ENCODE peak calls at places on chromosome 20, in six cellular contexts. P is ovary, V is Peyer's patch, M is lower leg skin, I is A549, U is right lobe of liver. N is an unnamed sample.

GRCh38 chr20:1844723-1845523 is 50.3 kb upstream of the SIRPA start:
- DNase-seq in P (no peak), V (no peak), M (peak), I (no peak), U (no peak), N (no peak)

GRCh38 chr20:62064788-62065668 is 653 bp downstream of the TAF4 start:
- DNase-seq in P (peak), V (peak), M (no peak), I (no peak), U (no peak), N (peak)

GRCh38 chr20:39338977-39339376 is 376.8 kb downstream of the DHX35 start:
- DNase-seq in P (no peak), V (no peak), M (peak), I (no peak), U (no peak), N (no peak)

GRCh38 chr20:17168026-17168612 is 58.7 kb upstream of the PCSK2 start:
- DNase-seq in P (no peak), V (no peak), M (no peak), I (no peak), U (no peak), N (no peak)

GRCh38 chr20:49571553-49571835 is 3.6 kb upstream of the PTGIS start:
- DNase-seq in P (no peak), V (no peak), M (no peak), I (no peak), U (peak), N (no peak)

GRCh38 chr20:59006167-59006863 is 739 bp downstream of the CTSZ start:
- DNase-seq in P (peak), V (no peak), M (no peak), I (no peak), U (peak), N (peak)

GRCh38 chr20:58175836-58176235 is 52.6 kb downstream of the ANKRD60 start:
- DNase-seq in P (peak), V (peak), M (no peak), I (no peak), U (no peak), N (no peak)

GRCh38 chr20:14992961-14993360 is 655.5 kb upstream of the FLRT3 start:
- DNase-seq in P (no peak), V (no peak), M (no peak), I (no peak), U (no peak), N (no peak)

GRCh38 chr20:37201827-37202162 is 22.4 kb upstream of the MROH8 start:
- DNase-seq in P (no peak), V (no peak), M (no peak), I (no peak), U (no peak), N (no peak)

GRCh38 chr20:62069741-62070216 is 4.1 kb upstream of the TAF4 start:
- DNase-seq in P (no peak), V (peak), M (no peak), I (no peak), U (no peak), N (no peak)

GRCh38 chr20:36463212-36464061 is 77.9 kb upstream of the MYL9 start:
- DNase-seq in P (no peak), V (no peak), M (no peak), I (no peak), U (no peak), N (no peak)

GRCh38 chr20:58260006-58260405 is 31.6 kb upstream of the ANKRD60 start:
- DNase-seq in P (no peak), V (no peak), M (no peak), I (no peak), U (no peak), N (no peak)

GRCh38 chr20:9989066-9989724 is 45.6 kb upstream of the ANKEF1 start:
- DNase-seq in P (no peak), V (no peak), M (no peak), I (no peak), U (no peak), N (no peak)

GRCh38 chr20:51837436-51837835 is 35.1 kb upstream of the SALL4 start:
- DNase-seq in P (no peak), V (no peak), M (no peak), I (no peak), U (no peak), N (no peak)

GRCh38 chr20:51828762-51829161 is 26.4 kb upstream of the SALL4 start:
- DNase-seq in P (no peak), V (no peak), M (no peak), I (no peak), U (no peak), N (no peak)

GRCh38 chr20:51833326-51833725 is 31.0 kb upstream of the SALL4 start:
- DNase-seq in P (no peak), V (no peak), M (no peak), I (no peak), U (no peak), N (no peak)

GRCh38 chr20:51830538-51830937 is 28.2 kb upstream of the SALL4 start:
- DNase-seq in P (no peak), V (no peak), M (no peak), I (no peak), U (no peak), N (no peak)

DNA sequence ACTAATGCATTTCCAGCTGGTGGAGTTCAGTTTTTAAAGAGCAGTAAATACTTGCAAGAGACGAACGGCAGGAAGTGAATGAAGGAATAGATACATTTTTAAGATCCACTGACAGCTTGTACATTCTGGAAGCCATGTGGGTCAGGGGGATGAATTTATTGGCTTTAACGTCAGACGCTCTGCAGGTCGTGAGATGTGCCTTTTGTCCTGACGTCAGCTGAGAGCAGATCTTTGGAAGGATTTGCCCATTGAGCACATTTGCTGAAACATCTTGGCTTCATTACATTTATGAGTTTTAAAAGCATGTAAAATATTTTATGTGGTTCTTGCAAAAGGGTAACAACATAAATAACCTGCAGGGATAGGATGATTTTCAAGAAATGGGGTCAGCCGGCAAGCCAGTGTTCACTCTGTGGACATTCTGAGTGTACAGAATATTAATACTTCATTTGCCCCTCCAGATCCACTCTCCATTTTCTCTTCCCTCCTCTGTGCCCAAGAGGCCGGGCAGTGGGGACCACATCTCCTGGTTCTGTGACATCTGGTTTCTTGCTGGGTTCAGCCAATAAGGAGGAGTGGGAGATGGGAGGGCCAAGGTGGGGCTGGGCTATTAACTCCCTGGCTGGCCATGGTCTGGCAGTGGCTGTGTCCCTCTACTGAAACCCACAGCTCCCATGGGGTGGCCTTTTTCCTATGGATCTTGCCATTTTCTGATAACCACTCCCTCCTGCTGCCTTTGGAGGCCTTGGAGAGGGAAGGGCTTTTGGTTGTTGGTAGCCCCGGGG is 29.8 kb upstream of the SALL4 start:
- DNase-seq in P (no peak), V (no peak), M (no peak), I (no peak), U (no peak), N (no peak)
- TF ChIP-seq POLR2A in P (no peak), V (no peak), M (no peak), I (no peak), U (no peak), N (no peak)

DNA sequence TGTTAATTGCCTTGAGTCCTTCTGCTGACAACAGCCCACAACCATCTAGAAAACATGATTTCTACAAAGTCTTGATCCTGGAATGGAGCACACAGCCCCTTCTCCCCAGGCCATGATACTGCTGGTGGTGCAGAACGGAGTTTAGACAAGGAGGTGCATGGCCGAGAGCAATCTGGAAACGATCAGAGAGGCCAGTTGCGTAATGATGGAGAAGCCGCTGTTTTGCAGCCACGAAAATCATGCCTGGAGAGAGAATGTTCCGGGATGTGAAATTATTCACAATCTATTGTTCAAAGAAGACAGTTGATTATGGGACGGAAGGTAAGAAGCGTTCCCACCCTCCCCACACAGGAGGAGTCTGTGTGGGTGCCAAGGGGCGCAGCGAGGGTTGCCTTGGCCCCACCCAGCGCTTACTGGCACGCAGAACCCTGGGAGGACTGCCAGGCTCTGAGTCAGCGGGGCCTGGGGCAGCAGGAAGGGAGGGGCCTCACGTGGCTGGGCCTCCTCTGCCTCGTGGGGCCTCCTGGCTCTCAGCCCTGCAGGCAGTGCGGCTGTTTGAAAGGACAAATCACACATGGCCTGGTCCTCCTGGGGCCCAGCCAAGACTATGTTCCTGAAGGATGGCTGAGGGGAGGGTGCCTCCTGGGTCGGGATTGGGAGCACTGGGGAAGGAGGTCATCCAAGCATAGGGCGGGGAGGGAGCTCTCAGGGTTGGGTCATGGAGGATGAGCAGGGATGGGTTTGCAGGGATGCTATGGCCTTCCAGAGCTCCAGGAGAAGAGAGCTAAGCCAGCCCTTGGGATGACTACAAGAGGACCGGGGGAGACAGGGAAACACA is 8.7 kb upstream of the AP5S1 start:
- DNase-seq in P (peak), V (peak), M (peak), I (peak), U (peak), N (peak)
- TF ChIP-seq POLR2A in P (peak), V (peak), M (no peak), I (peak), U (peak), N (peak)

DNA sequence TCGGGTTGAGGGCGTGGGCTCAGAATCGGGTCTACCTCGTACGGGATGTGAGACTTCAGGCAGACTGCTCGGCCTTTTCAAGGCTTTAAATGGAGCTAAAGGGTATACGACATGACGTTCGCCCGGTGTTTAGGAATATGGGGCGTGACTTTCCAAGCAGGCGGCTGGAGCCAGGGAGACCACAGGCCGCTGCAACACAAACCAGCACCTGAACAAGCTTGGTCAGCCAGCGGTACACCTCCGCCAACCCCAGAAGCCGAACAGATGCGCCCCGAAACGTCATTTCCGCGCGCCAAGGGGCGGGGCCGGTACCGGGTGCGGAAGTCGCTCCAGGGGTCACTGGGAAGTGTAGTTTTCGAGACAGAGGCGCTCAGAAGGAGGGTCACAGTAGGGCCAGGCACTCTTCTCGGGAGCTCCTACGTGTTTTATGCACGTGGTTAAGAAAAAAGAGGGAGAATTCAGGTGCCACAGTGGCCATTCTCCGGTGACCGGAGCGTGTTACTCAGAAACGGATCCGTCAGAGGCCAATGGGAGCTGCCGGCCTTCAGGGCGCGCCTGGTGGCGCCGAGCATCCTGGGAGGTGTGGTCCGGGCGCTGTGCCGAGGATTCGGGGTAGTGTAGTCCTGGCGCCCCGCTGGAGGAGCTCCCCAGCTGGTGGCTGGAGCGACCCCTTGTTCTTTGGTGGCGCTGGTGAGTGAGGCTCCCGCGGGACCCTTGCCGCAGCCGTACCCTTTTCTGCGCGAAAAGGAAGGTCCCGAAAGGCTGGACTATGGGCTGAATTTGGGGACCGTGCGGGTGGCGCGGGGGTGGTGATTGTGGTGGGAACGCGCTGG is at the start of gene ZNF133:
- DNase-seq in P (peak), V (peak), M (peak), I (peak), U (peak), N (peak)
- TF ChIP-seq POLR2A in P (peak), V (peak), M (peak), I (peak), U (peak), N (peak)

GRCh38 chr20:7392551-7392950 is 547.7 kb downstream of the HAO1 start:
- DNase-seq in P (no peak), V (no peak), M (no peak), I (no peak), U (no peak), N (no peak)
- TF ChIP-seq POLR2A in P (no peak), V (no peak), M (no peak), I (no peak), U (no peak), N (no peak)

GRCh38 chr20:47358052-47358671 is 1.7 kb upstream of the ZMYND8 start:
- DNase-seq in P (no peak), V (no peak), M (no peak), I (no peak), U (no peak), N (peak)

GRCh38 chr20:47356220-47356525 is 326 bp downstream of the ZMYND8 start:
- DNase-seq in P (no peak), V (no peak), M (no peak), I (no peak), U (no peak), N (no peak)

GRCh38 chr20:47357296-47358051 is 975 bp upstream of the ZMYND8 start:
- DNase-seq in P (peak), V (peak), M (peak), I (peak), U (peak), N (peak)

GRCh38 chr20:47355489-47356219 is 845 bp downstream of the ZMYND8 start:
- DNase-seq in P (no peak), V (no peak), M (no peak), I (no peak), U (no peak), N (peak)

DNA sequence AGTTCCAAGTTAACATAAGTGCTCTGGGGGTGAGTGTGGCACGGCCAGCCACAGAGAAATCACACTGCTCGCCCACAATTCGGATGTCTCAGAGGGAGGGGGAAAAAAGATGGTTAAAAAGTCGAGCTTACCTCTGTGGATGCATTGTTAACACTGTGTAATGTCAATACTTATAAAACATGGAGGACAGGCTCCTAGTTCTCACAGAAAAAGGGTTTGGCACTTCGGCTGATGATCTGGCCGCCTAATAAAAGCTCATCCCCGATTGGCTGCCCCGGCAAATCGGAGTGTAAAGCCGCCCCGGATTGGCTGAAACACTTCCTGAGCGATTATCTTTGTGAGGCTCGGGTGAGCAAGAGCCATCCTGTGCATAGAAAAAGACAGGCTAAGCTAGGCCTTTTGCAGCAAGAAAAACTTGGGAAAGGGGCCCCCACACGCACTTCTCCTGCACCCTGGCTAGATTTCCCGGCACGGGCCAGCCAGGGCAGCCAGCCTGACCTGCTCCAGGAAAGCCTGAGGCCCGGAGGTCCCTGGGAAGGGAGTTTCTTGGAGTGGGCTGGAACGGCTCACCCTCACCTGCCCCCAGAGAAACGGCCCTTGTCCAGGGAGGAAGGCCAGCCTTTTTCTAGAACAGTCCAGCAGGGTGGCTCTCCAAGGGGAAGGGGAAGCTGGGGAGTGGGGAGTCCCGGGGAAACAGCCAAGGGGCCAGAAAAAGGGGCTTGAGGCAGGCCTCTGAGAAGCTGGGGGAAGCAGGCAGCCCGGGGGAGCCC is at the start of gene ZMYND8:
- DNase-seq in P (peak), V (peak), M (peak), I (peak), U (peak), N (peak)
- TF ChIP-seq POLR2A in P (no peak), V (peak), M (no peak), I (no peak), U (peak), N (peak)